ENCODE peak calls at places on chromosomes 4 and X, in eight cellular contexts. One of them, this sample, is unnamed.

GRCh38 chr4:97984545-97985131 is 158.6 kb downstream of the STPG2 start:
- DNase-seq in ELR: peak
- DNase-seq in A549: no peak
- DNase-seq in left ventricle myocardium inferior: no peak
- DNase-seq in left kidney: no peak
- DNase-seq in amygdala: no peak
- DNase-seq in SK-MEL-5: peak
- DNase-seq in T-helper 17 cell: no peak
- DNase-seq in this sample: no peak

GRCh38 chr4:7192252-7193039 is at the start of gene SORCS2:
- DNase-seq in ELR: peak
- DNase-seq in A549: peak
- DNase-seq in left ventricle myocardium inferior: peak
- DNase-seq in left kidney: peak
- DNase-seq in amygdala: peak
- DNase-seq in SK-MEL-5: peak
- DNase-seq in T-helper 17 cell: no peak
- DNase-seq in this sample: peak

GRCh38 chrX:68490644-68491043 is 8.2 kb upstream of the YIPF6 start:
- DNase-seq in ELR: peak
- DNase-seq in A549: peak
- DNase-seq in left ventricle myocardium inferior: no peak
- DNase-seq in left kidney: peak
- DNase-seq in amygdala: no peak
- DNase-seq in SK-MEL-5: peak
- DNase-seq in T-helper 17 cell: no peak
- DNase-seq in this sample: no peak

GRCh38 chr4:54185871-54186270 is 43.2 kb upstream of the PDGFRA start:
- DNase-seq in ELR: no peak
- DNase-seq in A549: no peak
- DNase-seq in left ventricle myocardium inferior: no peak
- DNase-seq in left kidney: no peak
- DNase-seq in amygdala: no peak
- DNase-seq in SK-MEL-5: no peak
- DNase-seq in T-helper 17 cell: no peak
- DNase-seq in this sample: no peak

GRCh38 chr4:113952452-113953029 is 26.9 kb downstream of the ARSJ start:
- DNase-seq in ELR: peak
- DNase-seq in A549: peak
- DNase-seq in left ventricle myocardium inferior: no peak
- DNase-seq in left kidney: peak
- DNase-seq in amygdala: no peak
- DNase-seq in SK-MEL-5: peak
- DNase-seq in T-helper 17 cell: no peak
- DNase-seq in this sample: no peak

GRCh38 chr4:7691992-7692391 is 247.7 kb downstream of the AFAP1 start:
- DNase-seq in ELR: no peak
- DNase-seq in A549: no peak
- DNase-seq in left ventricle myocardium inferior: peak
- DNase-seq in left kidney: no peak
- DNase-seq in amygdala: no peak
- DNase-seq in SK-MEL-5: no peak
- DNase-seq in T-helper 17 cell: no peak
- DNase-seq in this sample: peak

GRCh38 chrX:20350598-20350997 is 83.9 kb upstream of the RPS6KA3 start:
- DNase-seq in ELR: no peak
- DNase-seq in A549: no peak
- DNase-seq in left ventricle myocardium inferior: no peak
- DNase-seq in left kidney: no peak
- DNase-seq in amygdala: no peak
- DNase-seq in SK-MEL-5: no peak
- DNase-seq in T-helper 17 cell: no peak
- DNase-seq in this sample: no peak

GRCh38 chrX:40550069-40550468 is 30.7 kb upstream of the ATP6AP2 start:
- DNase-seq in ELR: no peak
- DNase-seq in A549: no peak
- DNase-seq in left ventricle myocardium inferior: no peak
- DNase-seq in left kidney: peak
- DNase-seq in amygdala: no peak
- DNase-seq in SK-MEL-5: no peak
- DNase-seq in T-helper 17 cell: no peak
- DNase-seq in this sample: no peak

GRCh38 chrX:20974326-20974725 is 399.9 kb upstream of the CNKSR2 start:
- DNase-seq in ELR: peak
- DNase-seq in A549: no peak
- DNase-seq in left ventricle myocardium inferior: no peak
- DNase-seq in left kidney: no peak
- DNase-seq in amygdala: no peak
- DNase-seq in SK-MEL-5: no peak
- DNase-seq in T-helper 17 cell: no peak
- DNase-seq in this sample: no peak

GRCh38 chrX:73823473-73824004 is 260.5 kb downstream of the CHIC1 start:
- DNase-seq in ELR: no peak
- DNase-seq in A549: no peak
- DNase-seq in left ventricle myocardium inferior: no peak
- DNase-seq in left kidney: no peak
- DNase-seq in amygdala: no peak
- DNase-seq in SK-MEL-5: no peak
- DNase-seq in T-helper 17 cell: no peak
- DNase-seq in this sample: no peak

GRCh38 chrX:134294548-134294947 is 57.6 kb downstream of the CCDC160 start:
- DNase-seq in ELR: peak
- DNase-seq in A549: no peak
- DNase-seq in left ventricle myocardium inferior: no peak
- DNase-seq in left kidney: peak
- DNase-seq in amygdala: no peak
- DNase-seq in SK-MEL-5: peak
- DNase-seq in T-helper 17 cell: no peak
- DNase-seq in this sample: no peak

GRCh38 chr4:14871676-14872430 is 130.4 kb upstream of the CPEB2 start:
- DNase-seq in ELR: peak
- DNase-seq in A549: no peak
- DNase-seq in left ventricle myocardium inferior: no peak
- DNase-seq in left kidney: no peak
- DNase-seq in amygdala: no peak
- DNase-seq in SK-MEL-5: peak
- DNase-seq in T-helper 17 cell: peak
- DNase-seq in this sample: no peak

GRCh38 chr4:169060396-169061081 is 50.5 kb upstream of the CBR4 start:
- DNase-seq in ELR: no peak
- DNase-seq in A549: no peak
- DNase-seq in left ventricle myocardium inferior: no peak
- DNase-seq in left kidney: no peak
- DNase-seq in amygdala: no peak
- DNase-seq in SK-MEL-5: no peak
- DNase-seq in T-helper 17 cell: no peak
- DNase-seq in this sample: no peak

GRCh38 chrX:149648932-149649331 is 17.3 kb upstream of the TMEM185A start:
- DNase-seq in ELR: no peak
- DNase-seq in A549: no peak
- DNase-seq in left ventricle myocardium inferior: no peak
- DNase-seq in left kidney: no peak
- DNase-seq in amygdala: no peak
- DNase-seq in SK-MEL-5: peak
- DNase-seq in T-helper 17 cell: no peak
- DNase-seq in this sample: no peak

GRCh38 chr4:99642725-99643489 is 14.7 kb downstream of the C4orf54 start:
- DNase-seq in ELR: no peak
- DNase-seq in A549: no peak
- DNase-seq in left ventricle myocardium inferior: peak
- DNase-seq in left kidney: no peak
- DNase-seq in amygdala: no peak
- DNase-seq in SK-MEL-5: no peak
- DNase-seq in T-helper 17 cell: no peak
- DNase-seq in this sample: no peak

GRCh38 chrX:41334866-41335589 is 1.1 kb downstream of the DDX3X start:
- DNase-seq in ELR: peak
- DNase-seq in A549: peak
- DNase-seq in left ventricle myocardium inferior: peak
- DNase-seq in left kidney: peak
- DNase-seq in amygdala: peak
- DNase-seq in SK-MEL-5: peak
- DNase-seq in T-helper 17 cell: peak
- DNase-seq in this sample: peak

GRCh38 chr4:10279261-10279660 is 162.7 kb upstream of the WDR1 start:
- DNase-seq in ELR: no peak
- DNase-seq in A549: no peak
- DNase-seq in left ventricle myocardium inferior: no peak
- DNase-seq in left kidney: no peak
- DNase-seq in amygdala: no peak
- DNase-seq in SK-MEL-5: no peak
- DNase-seq in T-helper 17 cell: no peak
- DNase-seq in this sample: no peak

GRCh38 chr4:6205584-6205965 is 5.2 kb upstream of the JAKMIP1 start:
- DNase-seq in ELR: no peak
- DNase-seq in A549: no peak
- DNase-seq in left ventricle myocardium inferior: no peak
- DNase-seq in left kidney: no peak
- DNase-seq in amygdala: no peak
- DNase-seq in SK-MEL-5: no peak
- DNase-seq in T-helper 17 cell: no peak
- DNase-seq in this sample: no peak

GRCh38 chr4:23931489-23931830 is 41.6 kb upstream of the PPARGC1A start:
- DNase-seq in ELR: no peak
- DNase-seq in A549: no peak
- DNase-seq in left ventricle myocardium inferior: no peak
- DNase-seq in left kidney: no peak
- DNase-seq in amygdala: no peak
- DNase-seq in SK-MEL-5: peak
- DNase-seq in T-helper 17 cell: no peak
- DNase-seq in this sample: no peak

GRCh38 chrX:53379747-53380146 is 42.7 kb downstream of the SMC1A start:
- DNase-seq in ELR: no peak
- DNase-seq in A549: no peak
- DNase-seq in left ventricle myocardium inferior: no peak
- DNase-seq in left kidney: no peak
- DNase-seq in amygdala: no peak
- DNase-seq in SK-MEL-5: no peak
- DNase-seq in T-helper 17 cell: no peak
- DNase-seq in this sample: no peak

GRCh38 chrX:17291141-17291900 is 83.7 kb upstream of the NHS start:
- DNase-seq in ELR: no peak
- DNase-seq in A549: no peak
- DNase-seq in left ventricle myocardium inferior: no peak
- DNase-seq in left kidney: peak
- DNase-seq in amygdala: no peak
- DNase-seq in SK-MEL-5: no peak
- DNase-seq in T-helper 17 cell: no peak
- DNase-seq in this sample: no peak

GRCh38 chr4:177393236-177393635 is 49.0 kb downstream of the AGA start:
- DNase-seq in ELR: no peak
- DNase-seq in A549: no peak
- DNase-seq in left ventricle myocardium inferior: no peak
- DNase-seq in left kidney: no peak
- DNase-seq in amygdala: no peak
- DNase-seq in SK-MEL-5: no peak
- DNase-seq in T-helper 17 cell: no peak
- DNase-seq in this sample: no peak

GRCh38 chrX:96004386-96004785 is 680.3 kb upstream of the DIAPH2 start:
- DNase-seq in ELR: peak
- DNase-seq in A549: no peak
- DNase-seq in left ventricle myocardium inferior: no peak
- DNase-seq in left kidney: no peak
- DNase-seq in amygdala: no peak
- DNase-seq in SK-MEL-5: no peak
- DNase-seq in T-helper 17 cell: no peak
- DNase-seq in this sample: no peak

This sample was measured in head of caudate nucleus.